ENCODE peak calls at places on chromosomes 7 and 10, in eight cellular contexts. C, F, R, L, U, D, Z and A are unnamed samples.

GRCh38 chr7:131540491-131541162 is 15.8 kb downstream of the PODXL start:
- DNase-seq in U (no peak), Z (no peak), R (no peak), C (no peak), F (no peak), D (no peak), L (peak), A (no peak)

GRCh38 chr10:31864834-31865518 is 63.7 kb downstream of the ARHGAP12 start:
- DNase-seq in F (no peak), R (no peak), C (peak), Z (no peak), U (no peak), L (peak), D (no peak), A (peak)

GRCh38 chr10:75400163-75400768 is 1.3 kb downstream of the ZNF503 start:
- DNase-seq in L (peak), R (peak), U (no peak), C (peak), Z (peak), D (no peak), F (peak), A (no peak)

GRCh38 chr10:127832456-127832855 is 60.3 kb downstream of the CLRN3 start:
- DNase-seq in L (peak), C (no peak), D (no peak), U (no peak), R (no peak), Z (no peak), F (no peak), A (no peak)

GRCh38 chr7:1734331-1734730 is 64.3 kb downstream of the ELFN1 start:
- DNase-seq in Z (no peak), C (peak), R (no peak), U (no peak), F (no peak), D (no peak), L (no peak), A (no peak)

GRCh38 chr10:110165867-110166266 is 41.5 kb upstream of the MXI1 start:
- DNase-seq in F (no peak), L (no peak), U (no peak), C (no peak), Z (no peak), D (no peak), R (no peak), A (no peak)

GRCh38 chr10:37703833-37704382 is 153.5 kb downstream of the ZNF248 start:
- DNase-seq in C (no peak), U (no peak), F (no peak), Z (no peak), R (no peak), L (no peak), D (no peak), A (no peak)

GRCh38 chr7:132117181-132117580 is 459.1 kb downstream of the PLXNA4 start:
- DNase-seq in F (no peak), U (no peak), C (peak), D (no peak), Z (no peak), R (no peak), L (peak), A (peak)

GRCh38 chr7:98056580-98056979 is 50.1 kb upstream of the LMTK2 start:
- DNase-seq in Z (no peak), L (no peak), F (no peak), R (no peak), D (peak), C (no peak), U (no peak), A (no peak)

GRCh38 chr7:147300293-147300692 is 1183.7 kb downstream of the CNTNAP2 start:
- DNase-seq in R (no peak), Z (no peak), D (no peak), U (no peak), C (no peak), L (no peak), F (no peak), A (no peak)

GRCh38 chr7:130667593-130668257 is 823 bp downstream of the COPG2 start:
- DNase-seq in U (no peak), R (no peak), C (peak), F (peak), Z (no peak), L (peak), D (peak), A (no peak)

GRCh38 chr7:30812676-30813075 is 41.5 kb downstream of the MINDY4 start:
- DNase-seq in F (no peak), D (no peak), R (no peak), U (no peak), C (no peak), Z (no peak), L (no peak), A (no peak)

GRCh38 chr10:72424561-72424960 is 69.8 kb upstream of the DNAJB12 start:
- DNase-seq in Z (no peak), U (no peak), D (no peak), R (no peak), F (no peak), C (peak), L (peak), A (no peak)

GRCh38 chr10:132848306-132848705 is 62.4 kb upstream of the NKX6-2 start:
- DNase-seq in C (no peak), Z (no peak), D (no peak), F (no peak), R (peak), L (no peak), U (no peak), A (no peak)

GRCh38 chr7:54841772-54842707 is 83.0 kb upstream of the SEC61G start:
- DNase-seq in U (peak), Z (no peak), R (peak), C (peak), F (peak), L (peak), D (no peak), A (no peak)
- TF ChIP-seq CTCF in U (peak), Z (peak), R (peak), C (peak), F (no peak), L (peak), D (peak), A (peak)

DNA sequence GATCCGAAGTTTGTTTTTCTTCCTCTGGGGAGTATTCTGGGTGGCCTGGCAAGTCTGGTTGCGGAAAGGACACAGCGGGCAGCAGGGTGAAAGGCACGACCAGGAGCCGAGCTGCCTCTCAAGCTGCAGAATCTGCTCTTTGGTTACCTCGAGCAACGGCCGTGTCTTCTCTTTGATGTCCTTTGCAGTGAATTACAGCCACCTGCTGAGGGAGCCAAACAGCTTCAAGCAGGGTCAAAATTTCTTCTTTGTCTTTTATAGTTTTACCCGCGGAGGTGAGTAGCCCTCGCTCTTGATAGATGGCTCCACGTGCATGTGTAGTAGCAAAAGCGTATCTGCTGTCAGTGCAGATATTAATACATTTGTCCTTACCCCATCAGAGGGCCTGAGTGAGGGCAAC is 177.3 kb upstream of the MBL2 start:
- DNase-seq in U (peak), C (no peak), L (no peak), Z (no peak), F (no peak), R (no peak), D (no peak), A (no peak)
- TF ChIP-seq CTCF in U (peak), C (no peak), L (no peak), Z (no peak), F (no peak), R (no peak), D (no peak), A (no peak)

DNA sequence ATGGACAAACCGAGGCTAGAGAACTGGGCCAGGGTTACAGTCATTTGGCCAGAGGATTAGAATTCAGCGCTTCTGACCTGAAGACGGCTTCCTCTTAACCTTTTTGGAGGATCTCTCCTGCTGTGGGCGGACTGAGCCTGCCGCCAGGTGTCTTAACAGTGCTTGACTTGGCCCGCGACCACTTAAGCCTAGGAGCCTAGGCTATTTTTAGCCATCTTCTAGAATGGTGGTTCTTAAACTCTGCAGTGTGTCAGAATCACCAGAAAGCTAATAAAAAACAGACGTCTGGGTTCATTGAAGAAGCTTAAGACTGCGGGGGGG is 722 bp downstream of the MDH2 start:
- DNase-seq in L (no peak), F (peak), U (peak), Z (peak), C (no peak), R (no peak), D (no peak), A (no peak)
- TF ChIP-seq CTCF in L (peak), F (no peak), U (peak), Z (no peak), C (peak), R (peak), D (no peak), A (peak)

DNA sequence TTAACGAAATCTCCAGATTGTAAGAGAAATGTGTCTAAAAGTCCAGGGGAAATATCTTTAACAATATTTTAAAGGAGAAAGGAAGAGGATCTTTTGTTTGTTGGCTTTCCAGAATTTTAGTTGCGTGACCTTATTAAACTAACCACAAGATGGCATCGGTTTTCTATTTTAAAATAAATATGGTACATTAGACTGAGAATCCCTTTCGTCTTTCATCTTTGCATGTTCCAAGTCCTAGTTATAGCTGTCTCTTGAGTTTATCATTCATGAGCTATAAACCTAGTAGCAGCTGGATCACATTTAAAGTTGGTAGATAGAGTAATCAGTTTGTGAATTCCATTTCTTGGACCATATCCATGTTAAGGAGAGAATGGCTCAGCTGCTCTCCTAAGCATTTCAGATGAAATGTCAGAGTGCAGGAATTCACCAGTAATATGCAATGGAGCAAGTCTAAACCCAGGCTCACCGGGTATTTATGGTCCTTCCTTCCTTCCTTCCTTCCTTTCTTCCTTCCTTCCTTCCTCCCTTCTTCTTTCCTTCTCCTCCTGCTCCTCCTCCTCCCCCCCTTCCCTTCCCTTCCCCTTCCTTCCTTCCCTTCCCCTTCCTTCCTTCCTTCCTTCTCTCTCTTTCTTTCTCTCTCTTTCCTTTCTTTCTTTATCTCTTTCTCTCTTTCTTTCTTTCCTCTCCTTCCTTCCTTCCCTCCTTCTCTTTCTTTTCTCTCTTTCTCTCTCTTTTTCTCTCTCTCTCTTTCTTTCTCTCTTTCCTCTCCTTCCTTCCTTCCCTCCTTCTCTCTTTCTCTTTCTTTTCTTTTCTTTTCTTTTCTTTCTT is 57.8 kb upstream of the RAB18 start:
- DNase-seq in C (peak), Z (peak), D (no peak), U (no peak), R (no peak), L (peak), F (no peak), A (peak)
- TF ChIP-seq CTCF in C (peak), Z (no peak), D (peak), U (peak), R (peak), L (peak), F (peak), A (peak)

GRCh38 chr7:36048141-36048901 is 104.7 kb upstream of the EEPD1 start:
- DNase-seq in L (peak), C (peak), R (no peak), U (no peak), D (peak), Z (no peak), F (no peak), A (peak)

GRCh38 chr7:36048902-36049240 is 104.2 kb upstream of the EEPD1 start:
- DNase-seq in R (no peak), D (no peak), L (no peak), F (no peak), U (no peak), C (peak), Z (no peak), A (peak)

GRCh38 chr7:36045275-36045674 is 107.8 kb upstream of the EEPD1 start:
- DNase-seq in Z (no peak), F (no peak), R (no peak), C (no peak), D (no peak), U (no peak), L (peak), A (peak)

GRCh38 chr7:36045830-36046341 is 107.2 kb upstream of the EEPD1 start:
- DNase-seq in D (no peak), Z (no peak), L (no peak), U (no peak), C (no peak), R (no peak), F (no peak), A (no peak)

GRCh38 chr7:36047254-36047653 is 105.8 kb upstream of the EEPD1 start:
- DNase-seq in U (no peak), L (no peak), R (no peak), Z (no peak), F (no peak), D (no peak), C (no peak), A (no peak)
- TF ChIP-seq CTCF in U (no peak), L (peak), R (no peak), Z (no peak), F (no peak), D (no peak), C (peak), A (peak)

DNA sequence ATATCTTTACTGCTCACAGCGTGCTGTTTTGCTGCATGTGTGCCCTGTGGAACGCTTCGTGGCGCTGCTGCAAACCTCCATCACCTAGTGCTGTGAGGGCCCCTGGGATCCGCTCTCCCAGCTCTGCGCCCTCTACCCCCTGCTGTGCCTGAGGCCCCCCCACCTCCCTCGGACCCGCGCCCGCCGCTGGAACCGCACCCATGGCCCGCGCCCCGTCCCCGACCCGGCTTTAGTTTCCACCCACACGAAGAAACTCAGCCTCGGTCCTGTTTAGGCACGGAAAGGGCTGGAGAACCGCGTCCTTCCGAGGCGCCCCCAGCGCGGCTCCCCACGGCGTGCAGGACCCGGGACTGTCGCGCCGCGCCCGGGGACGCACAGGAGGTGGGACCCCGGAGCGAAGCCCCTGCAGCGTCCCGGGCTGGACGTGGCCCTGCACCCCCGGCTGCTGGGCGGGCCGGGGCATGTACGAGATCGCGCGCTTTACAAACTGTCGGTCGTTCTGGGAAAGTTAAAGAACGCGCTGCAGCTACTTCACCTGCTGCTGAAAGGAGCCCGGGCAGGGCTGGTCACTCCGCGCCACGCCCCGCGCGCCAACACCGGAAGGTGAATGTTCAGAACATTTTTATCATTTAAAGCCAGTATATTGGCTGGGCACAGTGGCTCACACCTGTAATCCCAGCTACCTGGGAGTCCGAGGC is 54.3 kb downstream of the BMS1 start:
- DNase-seq in C (peak), U (peak), L (peak), D (no peak), F (peak), Z (no peak), R (no peak), A (peak)
- TF ChIP-seq CTCF in C (peak), U (no peak), L (peak), D (no peak), F (no peak), Z (no peak), R (peak), A (no peak)

DNA sequence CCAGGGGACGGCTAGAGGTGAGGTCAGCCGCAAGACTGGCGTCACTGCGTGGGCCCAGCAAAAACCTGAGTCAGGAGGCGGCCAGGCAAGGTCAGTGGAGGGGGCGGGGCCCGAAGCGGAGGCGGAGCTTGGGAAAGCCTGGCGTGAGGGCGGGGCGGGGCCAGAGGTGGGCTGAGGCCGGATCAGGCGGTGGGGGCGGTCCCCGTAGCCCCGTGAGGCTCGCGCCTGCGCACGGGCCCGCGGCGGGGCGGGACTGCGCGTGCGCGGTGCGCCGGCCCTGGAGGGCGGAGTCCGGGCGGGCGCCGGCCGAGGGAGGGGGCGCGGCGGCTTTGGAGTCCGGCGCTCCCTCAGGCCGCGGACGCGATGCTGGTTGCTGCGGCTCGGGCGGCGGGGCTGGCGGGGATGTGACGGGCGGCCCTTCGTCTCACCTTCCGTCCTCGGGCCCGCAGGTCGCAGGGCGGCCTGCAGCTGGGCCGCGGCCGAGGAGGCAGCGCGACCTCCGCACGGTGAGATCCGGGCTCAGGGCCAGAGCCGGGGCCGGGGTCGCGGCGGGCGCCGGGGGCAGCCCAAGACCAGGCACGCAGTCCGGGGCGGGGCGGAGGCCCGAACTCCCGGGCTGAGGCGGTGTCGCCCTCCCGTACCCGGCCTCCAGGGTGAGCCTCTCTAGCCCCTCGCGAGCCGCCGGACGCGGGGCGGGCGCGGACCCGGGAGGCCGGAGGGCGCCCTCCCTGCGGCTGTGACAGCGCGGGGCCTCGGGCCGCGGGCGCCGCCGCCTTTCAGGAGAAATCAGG is at the start of gene CCSER2:
- DNase-seq in C (peak), F (peak), L (peak), Z (peak), D (peak), U (peak), R (peak), A (peak)
- TF ChIP-seq CTCF in C (no peak), F (no peak), L (no peak), Z (no peak), D (peak), U (no peak), R (peak), A (peak)

DNA sequence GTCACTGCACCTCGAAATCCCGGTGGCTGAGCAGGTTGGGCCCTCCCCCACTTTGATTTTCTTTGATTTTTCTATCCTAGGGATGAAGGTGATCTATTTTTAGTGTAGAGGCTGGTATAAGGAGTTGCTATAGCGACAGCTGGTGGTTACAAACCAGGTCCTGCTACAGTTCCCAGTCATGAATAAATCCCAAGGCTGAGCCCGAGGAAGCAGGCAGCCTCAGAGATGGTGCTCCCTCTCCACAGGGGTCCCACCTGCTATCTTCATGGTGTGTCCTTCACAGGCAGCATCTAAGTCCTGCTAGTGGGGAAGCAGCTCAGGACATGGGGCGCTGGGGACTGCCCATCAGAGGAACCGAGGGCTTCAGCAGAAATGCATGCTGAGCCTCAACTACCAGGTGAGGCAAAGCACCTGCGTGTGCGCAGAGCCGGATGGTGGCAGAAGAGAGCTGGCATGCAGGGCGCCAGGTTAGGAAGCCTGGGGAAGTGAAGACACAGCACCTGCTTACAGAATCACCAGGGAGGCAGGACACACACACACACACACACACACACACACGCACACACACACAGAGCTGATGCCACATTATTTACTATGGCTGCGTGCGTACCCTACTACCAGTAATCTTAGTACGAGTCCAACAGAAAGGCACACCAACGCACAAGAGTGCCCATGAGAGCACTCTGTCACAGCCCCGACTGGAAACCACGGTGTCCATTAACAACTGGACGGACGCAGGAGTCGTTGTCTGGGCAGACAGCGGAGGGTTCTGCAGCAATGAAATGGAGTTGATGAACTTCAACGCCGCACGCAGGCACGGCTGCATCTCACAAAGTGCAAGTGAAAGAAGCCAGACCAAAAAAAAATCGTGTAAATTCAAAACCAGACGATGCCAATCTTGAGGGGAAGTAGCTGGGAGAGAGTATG is 150.8 kb downstream of the PRKAG2 start:
- DNase-seq in R (no peak), L (no peak), D (no peak), C (peak), U (no peak), F (no peak), Z (no peak), A (peak)
- TF ChIP-seq CTCF in R (peak), L (no peak), D (no peak), C (no peak), U (no peak), F (no peak), Z (no peak), A (no peak)